ENCODE peak calls at places on chromosomes 13 and 19, in five cellular contexts. K is tibial artery; T is CD4-positive, CD25-positive, alpha-beta regulatory T cell; N is effector memory CD4-positive, alpha-beta T cell; H is ovary. Z is an unnamed sample.

GRCh38 chr19:27746691-27747380 is 1466.1 kb downstream of the UQCRFS1 start:
- DNase-seq in K (peak; percentile 19), T (no peak), N (no peak), H (no peak), Z (peak; percentile 19)

GRCh38 chr13:114285166-114285808 is 3.9 kb downstream of the UPF3A start:
- DNase-seq in K (no peak), T (no peak), N (no peak), H (no peak), Z (no peak)

GRCh38 chr13:31204592-31204991 is 4.8 kb downstream of the B3GLCT start:
- DNase-seq in K (no peak), T (no peak), N (no peak), H (no peak), Z (no peak)

GRCh38 chr19:43351998-43352746 is 1.3 kb upstream of the CD177 start:
- DNase-seq in K (no peak), T (no peak), N (no peak), H (no peak), Z (no peak)

GRCh38 chr13:96925869-96926628 is 68.2 kb downstream of the OXGR1 start:
- DNase-seq in K (no peak), T (no peak), N (no peak), H (no peak), Z (no peak)

GRCh38 chr13:114338959-114339358 is 24.7 kb downstream of the CHAMP1 start:
- DNase-seq in K (no peak), T (no peak), N (no peak), H (no peak), Z (no peak)

GRCh38 chr13:83883061-83883523 is 818 bp upstream of the SLITRK1 start:
- DNase-seq in K (no peak), T (no peak), N (no peak), H (no peak), Z (no peak)

GRCh38 chr19:45681391-45682015 is 10.2 kb downstream of the SNRPD2 start:
- DNase-seq in K (peak; percentile 84), T (peak; percentile 86), N (peak; percentile 73), H (peak; percentile 71), Z (peak; percentile 90)

GRCh38 chr13:113058988-113059850 is 46.4 kb upstream of the F7 start:
- DNase-seq in K (no peak), T (no peak), N (no peak), H (no peak), Z (peak; percentile 30)

GRCh38 chr19:4780860-4781259 is 10.7 kb upstream of the FEM1A start:
- DNase-seq in K (no peak), T (no peak), N (no peak), H (no peak), Z (no peak)

GRCh38 chr19:4776436-4777205 is 14.9 kb upstream of the FEM1A start:
- DNase-seq in K (no peak), T (no peak), N (no peak), H (no peak), Z (no peak)

DNA sequence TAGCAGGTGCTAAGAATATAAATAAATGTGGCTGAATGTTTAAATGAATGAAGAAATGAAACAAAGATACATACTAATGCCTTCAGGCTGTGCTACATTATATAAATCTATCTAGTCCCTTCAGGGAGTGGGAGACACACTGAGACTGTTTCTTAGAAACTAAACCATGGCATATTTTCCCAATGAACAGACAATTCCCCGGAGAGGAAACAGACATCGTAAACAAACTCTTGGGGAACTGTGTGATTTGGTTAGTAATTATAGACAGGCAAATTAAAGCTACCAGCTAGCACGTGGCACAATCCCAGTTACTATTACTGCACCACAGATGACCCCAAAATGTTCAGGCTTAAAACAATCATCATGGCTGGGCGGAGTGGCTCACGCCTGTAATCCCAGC is 9.7 kb upstream of the FEM1A start:
- DNase-seq in K (no peak), T (no peak), N (no peak), H (no peak), Z (no peak)
- H3K27ac ChIP-seq in K (no peak overlapping the region), T (no peak overlapping the region), N (no peak overlapping the region), H (no peak overlapping the region), Z (no peak overlapping the region)

GRCh38 chr13:106331116-106331515 is 204.3 kb downstream of the EFNB2 start:
- DNase-seq in K (no peak), T (no peak), N (no peak), H (no peak), Z (no peak)
- H3K4me1 ChIP-seq in K (no peaks in the 10 kb centered on the region), T (no peaks in the 10 kb centered on the region), N (no peaks in the 10 kb centered on the region), H (no peaks in the 10 kb centered on the region), Z (no peaks in the 10 kb centered on the region)

GRCh38 chr13:106656214-106656613 is 88.3 kb upstream of the ARGLU1 start:
- DNase-seq in K (no peak), T (no peak), N (no peak), H (no peak), Z (no peak)

GRCh38 chr13:106650690-106651205 is 82.8 kb upstream of the ARGLU1 start:
- DNase-seq in K (no peak), T (no peak), N (no peak), H (no peak), Z (no peak)

GRCh38 chr13:106649495-106649894 is 81.6 kb upstream of the ARGLU1 start:
- DNase-seq in K (no peak), T (no peak), N (no peak), H (no peak), Z (no peak)

GRCh38 chr13:106657104-106657503 is 89.2 kb upstream of the ARGLU1 start:
- DNase-seq in K (no peak), T (no peak), N (no peak), H (no peak), Z (no peak)

GRCh38 chr13:106651442-106651841 is 83.5 kb upstream of the ARGLU1 start:
- DNase-seq in K (no peak), T (no peak), N (no peak), H (no peak), Z (no peak)
- H3K27ac ChIP-seq in K (no peak overlapping the region), T (no peak overlapping the region), N (no peak overlapping the region), H (no peak overlapping the region), Z (peak overlapping the region; percentile 27)

DNA sequence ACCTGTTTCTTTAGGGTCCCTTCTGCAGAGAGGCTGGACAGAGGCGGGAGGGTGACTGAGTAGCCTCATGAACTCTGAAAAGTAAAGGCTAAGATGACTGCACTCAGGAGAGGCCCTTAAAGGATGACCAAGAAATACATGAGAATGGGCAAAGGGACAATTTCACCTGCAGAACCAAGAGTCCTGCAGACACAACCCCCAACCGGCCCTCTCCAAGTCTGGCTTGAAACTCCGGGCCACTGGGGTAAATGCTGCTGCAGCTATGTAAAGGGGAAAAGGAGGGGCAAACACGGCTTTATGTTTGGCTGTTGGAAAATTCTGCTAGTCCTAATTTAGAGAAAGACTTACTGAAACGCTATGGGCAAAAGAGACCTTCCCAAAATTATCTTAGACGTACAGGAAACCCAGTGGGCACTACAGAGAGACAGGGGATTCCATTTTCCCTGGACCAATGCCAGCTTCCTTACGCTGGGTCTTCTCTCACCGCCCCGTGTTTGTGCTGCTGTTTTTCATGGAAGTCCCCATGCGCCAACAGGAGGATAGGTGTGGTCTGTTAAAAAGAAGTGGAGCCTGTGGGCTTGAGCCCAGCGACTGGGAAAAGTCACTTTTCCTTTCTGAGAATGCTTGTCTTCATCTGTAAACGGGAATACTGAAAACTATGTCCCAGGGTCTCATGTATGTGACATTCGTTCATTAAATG is 10.6 kb downstream of the COL4A2 start:
- DNase-seq in K (no peak), T (no peak), N (no peak), H (no peak), Z (no peak)
- H3K4me1 ChIP-seq in K (peaks cover 97% of the 10 kb centered on the region), T (no peaks in the 10 kb centered on the region), N (no peaks in the 10 kb centered on the region), H (peaks cover 14% of the 10 kb centered on the region), Z (peaks cover 4% of the 10 kb centered on the region)

Z was measured in psoas muscle.